ENCODE peak calls at places on chromosomes 16 and 17, in four cellular contexts. A, V, G and Y are unnamed samples.

GRCh38 chr16:2853531-2854073 is 4.4 kb downstream of the PRSS22 start:
- DNase-seq in A (no peak), V (no peak), G (peak; percentile 49), Y (no peak)

GRCh38 chr16:20385844-20386832 is 18.4 kb downstream of the PDILT start:
- DNase-seq in A (peak; percentile 81), V (peak; percentile 51), G (peak; percentile 69), Y (peak; percentile 37)

GRCh38 chr16:79653337-79654000 is 52.9 kb upstream of the MAF start:
- DNase-seq in A (no peak), V (no peak), G (peak; percentile 66), Y (no peak)

GRCh38 chr17:64507418-64507766 is 615 bp downstream of the CEP95 start:
- DNase-seq in A (peak; percentile 35), V (peak; percentile 21), G (no peak), Y (no peak)

GRCh38 chr16:81601008-81601428 is 156.4 kb downstream of the CMIP start:
- DNase-seq in A (no peak), V (no peak), G (peak; percentile 77), Y (no peak)

GRCh38 chr17:54967621-54968258 is 714 bp downstream of the COX11 start:
- DNase-seq in A (no peak), V (no peak), G (no peak), Y (no peak)

GRCh38 chr17:77396610-77397009 is 255.8 kb downstream of the SEC14L1 start:
- DNase-seq in A (no peak), V (no peak), G (no peak), Y (no peak)

GRCh38 chr16:64417711-64418227 is 704.1 kb downstream of the CDH11 start:
- DNase-seq in A (no peak), V (no peak), G (no peak), Y (no peak)

GRCh38 chr17:66309793-66310192 is 7.4 kb downstream of the PRKCA start:
- DNase-seq in A (no peak), V (no peak), G (no peak), Y (no peak)

GRCh38 chr17:45155483-45155882 is 6.2 kb upstream of the HEXIM2 start:
- DNase-seq in A (no peak), V (no peak), G (no peak), Y (no peak)

GRCh38 chr17:69501591-69502468 is 87.3 kb downstream of the MAP2K6 start:
- DNase-seq in A (peak; percentile 66), V (no peak), G (no peak), Y (no peak)

GRCh38 chr16:68349838-68350410 is 39.1 kb downstream of the PRMT7 start:
- DNase-seq in A (no peak), V (no peak), G (no peak), Y (no peak)

GRCh38 chr17:9893606-9894005 is 11.5 kb downstream of the RCVRN start:
- DNase-seq in A (no peak), V (no peak), G (no peak), Y (no peak)

GRCh38 chr17:42266918-42267766 is 9.0 kb downstream of the STAT5B start:
- DNase-seq in A (no peak), V (peak; percentile 44), G (no peak), Y (no peak)

GRCh38 chr17:79840204-79840988 is 1.2 kb upstream of the CBX4 start:
- DNase-seq in A (peak; percentile 74), V (peak; percentile 34), G (peak; percentile 88), Y (no peak)

GRCh38 chr16:361872-362701 is 8.3 kb downstream of the MRPL28 start:
- DNase-seq in A (peak; percentile 87), V (peak; percentile 77), G (no peak), Y (peak; percentile 66)

GRCh38 chr16:51773491-51773890 is 622.4 kb upstream of the SALL1 start:
- DNase-seq in A (peak; percentile 79), V (no peak), G (no peak), Y (no peak)

GRCh38 chr17:35244345-35245195 is 1.7 kb downstream of the SLFN5 start:
- DNase-seq in A (peak; percentile 39), V (peak; percentile 83), G (peak; percentile 85), Y (peak; percentile 79)

GRCh38 chr16:51931596-51931995 is 615.3 kb downstream of the TOX3 start:
- DNase-seq in A (no peak), V (no peak), G (no peak), Y (no peak)

GRCh38 chr17:57603978-57604377 is 141.1 kb downstream of the CCDC182 start:
- DNase-seq in A (no peak), V (peak; percentile 76), G (no peak), Y (peak; percentile 60)

GRCh38 chr16:85153046-85153445 is 40.8 kb upstream of the CIBAR2 start:
- DNase-seq in A (no peak), V (no peak), G (no peak), Y (no peak)

GRCh38 chr17:19646788-19647696 is 1.5 kb upstream of the ALDH3A2 start:
- DNase-seq in A (peak; percentile 64), V (no peak), G (no peak), Y (no peak)

GRCh38 chr16:27241658-27242057 is 26.9 kb downstream of the NSMCE1 start:
- DNase-seq in A (peak; percentile 17), V (no peak), G (no peak), Y (no peak)
- H3K9me3 ChIP-seq in A (no peaks in the 10 kb centered on the region), V (no peaks in the 10 kb centered on the region), G (no peaks in the 10 kb centered on the region), Y (no peaks in the 10 kb centered on the region)

GRCh38 chr17:8133941-8134340 is 10.0 kb upstream of the HES7 start:
- DNase-seq in A (no peak), V (no peak), G (no peak), Y (no peak)
- TF ChIP-seq CTCF in A (no peak), V (no peak), G (no peak), Y (no peak)

GRCh38 chr16:62167551-62167950 is 131.3 kb upstream of the CDH8 start:
- DNase-seq in A (no peak), V (no peak), G (no peak), Y (no peak)
- H3K27ac ChIP-seq in A (no peak overlapping the region), V (no peak overlapping the region), G (no peak overlapping the region), Y (no peak overlapping the region)

DNA sequence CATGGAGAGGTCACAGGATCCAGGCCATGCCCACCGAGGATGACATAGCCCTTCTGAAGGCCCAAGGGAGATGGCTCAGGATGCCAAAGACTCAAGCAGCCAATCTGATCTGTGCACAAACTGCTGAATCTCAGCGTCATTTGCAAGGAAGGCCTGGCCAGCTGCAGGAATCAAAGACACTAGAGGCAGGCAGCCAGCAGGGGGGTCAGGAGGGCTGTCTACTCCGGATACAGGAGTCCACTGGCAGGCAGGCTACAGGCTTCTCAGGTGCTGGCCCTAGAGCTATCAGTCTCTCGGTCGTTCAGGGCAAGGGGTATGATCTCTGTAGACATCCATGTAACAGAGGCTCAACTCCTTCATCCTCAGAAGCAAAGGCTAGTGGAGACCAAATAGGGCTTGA is 1735.3 kb downstream of the TP53TG3F start:
- DNase-seq in A (no peak), V (no peak), G (no peak), Y (no peak)
- H3K9me3 ChIP-seq in A (peaks cover 70% of the 10 kb centered on the region), V (no peaks in the 10 kb centered on the region), G (no peaks in the 10 kb centered on the region), Y (peaks cover 4% of the 10 kb centered on the region)

GRCh38 chr17:18191071-18191667 is 7.5 kb downstream of the ALKBH5 start:
- DNase-seq in A (no peak), V (no peak), G (no peak), Y (no peak)

GRCh38 chr17:18194394-18194793 is 10.8 kb downstream of the ALKBH5 start:
- DNase-seq in A (no peak), V (no peak), G (no peak), Y (no peak)

GRCh38 chr17:18190629-18191028 is 7.0 kb downstream of the ALKBH5 start:
- DNase-seq in A (no peak), V (no peak), G (no peak), Y (no peak)

GRCh38 chr17:18194804-18195203 is 11.2 kb downstream of the ALKBH5 start:
- DNase-seq in A (no peak), V (no peak), G (no peak), Y (no peak)

DNA sequence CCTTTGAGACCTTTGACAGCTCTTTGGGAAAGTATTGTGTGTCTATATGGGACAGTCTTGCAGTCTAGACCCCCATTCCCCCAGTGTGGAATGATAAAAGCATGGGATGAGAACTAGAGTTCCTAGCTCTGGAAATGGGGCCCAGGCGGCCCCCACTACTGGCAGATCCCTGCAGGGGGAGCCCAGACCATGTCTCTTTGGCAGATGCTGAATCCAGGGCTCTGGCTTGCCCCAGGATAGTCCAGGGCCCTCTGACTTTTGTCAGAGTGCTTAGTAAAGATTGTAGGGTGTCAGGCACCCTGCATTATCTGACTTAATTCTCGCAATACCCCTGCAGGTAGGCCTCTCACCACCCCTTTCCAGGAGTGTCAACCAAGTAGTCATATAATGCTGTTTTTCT is 8.3 kb downstream of the ALKBH5 start:
- DNase-seq in A (peak; percentile 48), V (peak; percentile 11), G (no peak), Y (no peak)
- TF ChIP-seq CTCF in A (peak; percentile 62), V (peak; percentile 23), G (no peak), Y (no peak)